ENCODE peak calls at places on chromosome 1, in six cellular contexts. F, C, E, K, G and Y are unnamed samples.

GRCh38 chr1:202005958-202006357 is 4.4 kb upstream of the ELF3 start:
- DNase-seq in F (no peak), C (no peak), E (peak), K (peak), G (no peak), Y (no peak)

GRCh38 chr1:145871994-145872411 is 13.1 kb upstream of the PIAS3 start:
- DNase-seq in F (no peak), C (peak), E (peak), K (peak), G (peak), Y (no peak)

GRCh38 chr1:55318111-55318817 is 103.1 kb upstream of the USP24 start:
- DNase-seq in F (no peak), C (no peak), E (no peak), K (peak), G (no peak), Y (no peak)

GRCh38 chr1:226723640-226724532 is 15.2 kb downstream of the ITPKB start:
- DNase-seq in F (peak), C (no peak), E (peak), K (peak), G (no peak), Y (peak)

GRCh38 chr1:158644479-158644878 is 39.4 kb downstream of the OR10Z1 start:
- DNase-seq in F (no peak), C (no peak), E (no peak), K (no peak), G (no peak), Y (no peak)

GRCh38 chr1:200206761-200207160 is 179.3 kb downstream of the NR5A2 start:
- DNase-seq in F (no peak), C (no peak), E (no peak), K (no peak), G (no peak), Y (no peak)

GRCh38 chr1:53512807-53513755 is 53.9 kb downstream of the DMRTB1 start:
- DNase-seq in F (no peak), C (no peak), E (no peak), K (no peak), G (no peak), Y (no peak)

GRCh38 chr1:19892129-19892528 is 9.9 kb downstream of the OTUD3 start:
- DNase-seq in F (no peak), C (no peak), E (no peak), K (no peak), G (no peak), Y (no peak)

GRCh38 chr1:235932090-235932510 is 65.4 kb upstream of the LYST start:
- DNase-seq in F (no peak), C (no peak), E (no peak), K (no peak), G (no peak), Y (no peak)

GRCh38 chr1:201791051-201791774 is 37.7 kb upstream of the IPO9 start:
- DNase-seq in F (no peak), C (no peak), E (peak), K (peak), G (no peak), Y (no peak)